ENCODE peak calls at places on chromosomes 12 and 14, in nine cellular contexts. F, C, O, K, E, B, T, D and N are unnamed samples.

GRCh38 chr14:59293934-59294661 is 105.6 kb downstream of the DAAM1 start:
- DNase-seq in D (no peak), E (no peak), B (no peak), K (no peak), F (peak; percentile 80), T (no peak), C (no peak), O (no peak), N (no peak)

GRCh38 chr14:79809849-79810612 is 401.3 kb downstream of the DIO2 start:
- DNase-seq in F (no peak), E (no peak), T (no peak), O (peak; percentile 5), B (peak; percentile 72), C (peak; percentile 47), K (no peak), D (peak; percentile 84), N (no peak)

GRCh38 chr14:50045039-50045711 is 71.2 kb downstream of the VCPKMT start:
- DNase-seq in C (peak; percentile 65), O (peak; percentile 54), T (peak; percentile 84), F (peak; percentile 92), B (no peak), K (peak; percentile 47), D (no peak), E (no peak), N (peak; percentile 33)

GRCh38 chr12:79664518-79664917 is 26.2 kb downstream of the PAWR start:
- DNase-seq in C (no peak), O (no peak), B (no peak), T (no peak), F (no peak), K (no peak), E (no peak), D (no peak), N (no peak)

GRCh38 chr14:106209745-106210144 is 683.4 kb downstream of the TMEM121 start:
- DNase-seq in K (no peak), C (no peak), E (no peak), T (peak; percentile 36), D (no peak), F (no peak), O (no peak), B (no peak), N (peak; percentile 40)

GRCh38 chr14:35963209-35963608 is 137.1 kb downstream of the BRMS1L start:
- DNase-seq in E (no peak), D (no peak), O (peak; percentile 23), B (peak; percentile 31), T (no peak), F (no peak), C (peak; percentile 37), K (no peak), N (no peak)

GRCh38 chr12:92597997-92598396 is 104.8 kb upstream of the PLEKHG7 start:
- DNase-seq in C (peak; percentile 43), E (no peak), D (no peak), B (no peak), T (no peak), F (no peak), O (no peak), K (no peak), N (no peak)

GRCh38 chr14:94423465-94424056 is 29.0 kb downstream of the SERPINA11 start:
- DNase-seq in B (peak; percentile 77), E (no peak), K (peak; percentile 4), D (no peak), C (peak; percentile 68), O (peak; percentile 62), T (peak; percentile 59), F (peak; percentile 74), N (no peak)

GRCh38 chr12:58453306-58453705 is 467.0 kb downstream of the LRIG3 start:
- DNase-seq in T (no peak), E (no peak), O (no peak), B (no peak), F (no peak), C (no peak), K (no peak), D (no peak), N (no peak)

GRCh38 chr12:47026291-47026690 is 53.1 kb upstream of the PCED1B start:
- DNase-seq in D (no peak), B (no peak), C (no peak), E (no peak), T (no peak), O (no peak), K (no peak), F (no peak), N (no peak)

GRCh38 chr14:102907303-102907844 is 15.1 kb upstream of the AMN start:
- DNase-seq in D (no peak), B (no peak), T (no peak), K (no peak), F (no peak), E (no peak), C (no peak), O (no peak), N (no peak)

GRCh38 chr12:115817399-115817798 is 460.1 kb downstream of the MED13L start:
- DNase-seq in E (no peak), C (no peak), D (no peak), B (no peak), K (no peak), O (no peak), T (no peak), F (no peak), N (no peak)

GRCh38 chr12:48084841-48085460 is 20.9 kb downstream of the SENP1 start:
- DNase-seq in F (no peak), T (no peak), K (no peak), B (no peak), O (no peak), C (no peak), D (no peak), E (no peak), N (no peak)

GRCh38 chr14:71228711-71229110 is 321.5 kb downstream of the PCNX1 start:
- DNase-seq in D (no peak), B (no peak), K (no peak), C (no peak), F (no peak), O (peak; percentile 43), E (no peak), T (no peak), N (no peak)

GRCh38 chr12:126667340-126667739 is 1599.6 kb upstream of the TMEM132C start:
- DNase-seq in T (no peak), E (no peak), D (no peak), C (peak; percentile 36), B (no peak), K (no peak), F (no peak), O (no peak), N (no peak)

GRCh38 chr12:24896171-24896570 is 52.7 kb downstream of the BCAT1 start:
- DNase-seq in C (no peak), D (no peak), O (no peak), F (no peak), K (no peak), B (no peak), E (no peak), T (no peak), N (no peak)

GRCh38 chr12:119601877-119602536 is 8.4 kb downstream of the TMEM233 start:
- DNase-seq in F (no peak), C (peak; percentile 13), K (no peak), E (no peak), B (no peak), D (no peak), O (no peak), T (no peak), N (no peak)

GRCh38 chr12:107459649-107460048 is 225.9 kb upstream of the PWP1 start:
- DNase-seq in D (no peak), F (no peak), E (no peak), T (no peak), C (no peak), K (no peak), O (no peak), B (no peak), N (no peak)